ENCODE peak calls at places on chromosome 2, in seven cellular contexts. N is pancreas, E is neural progenitor cell, V is ascending aorta, Y is tibial nerve, Q is tibial artery, K is HCT116. O is an unnamed sample. For H3K4me1, the result is how much of the 10 kb centered on the place peaks cover.

GRCh38 chr2:154240921-154241379 is 369.2 kb downstream of the GALNT13 start:
- DNase-seq in K (no peak), N (peak), E (no peak), Q (no peak), V (no peak), Y (no peak), O (peak)

GRCh38 chr2:178193496-178193822 is 853 bp upstream of the OSBPL6 start:
- DNase-seq in E (no peak), N (no peak), V (no peak), Y (no peak), Q (no peak), K (no peak), O (no peak)

GRCh38 chr2:42086500-42086953 is 38.7 kb downstream of the PKDCC start:
- DNase-seq in Y (no peak), Q (no peak), E (peak), V (no peak), K (peak), N (peak), O (no peak)

GRCh38 chr2:207831569-207832248 is 62.0 kb upstream of the FZD5 start:
- DNase-seq in K (no peak), N (no peak), Y (no peak), Q (no peak), V (no peak), E (no peak), O (no peak)

GRCh38 chr2:155372969-155373368 is 674.5 kb downstream of the KCNJ3 start:
- DNase-seq in V (no peak), N (no peak), K (peak), Q (no peak), E (no peak), Y (no peak), O (no peak)

GRCh38 chr2:232592687-232593407 is 40.6 kb upstream of the EFHD1 start:
- DNase-seq in Q (peak), V (no peak), Y (no peak), E (no peak), N (no peak), K (peak), O (no peak)

GRCh38 chr2:113887393-113887792 is 2.5 kb upstream of the ACTR3 start:
- DNase-seq in K (no peak), Y (no peak), V (no peak), N (no peak), Q (no peak), E (no peak), O (no peak)

GRCh38 chr2:182921234-182921633 is 54.8 kb upstream of the FRZB start:
- DNase-seq in V (no peak), Y (no peak), Q (no peak), N (no peak), K (no peak), E (no peak), O (no peak)

GRCh38 chr2:50398101-50398500 is 633.8 kb downstream of the NRXN1 start:
- DNase-seq in K (no peak), V (no peak), Y (no peak), Q (no peak), E (no peak), N (no peak), O (no peak)

GRCh38 chr2:60097298-60097697 is 456.2 kb downstream of the BCL11A start:
- DNase-seq in V (no peak), Y (no peak), K (no peak), N (no peak), E (no peak), Q (no peak), O (no peak)

GRCh38 chr2:47032773-47033101 is 117.1 kb upstream of the MCFD2 start:
- DNase-seq in K (no peak), N (no peak), E (no peak), Q (no peak), Y (no peak), V (no peak), O (no peak)

GRCh38 chr2:218986148-218986761 is 1.3 kb upstream of the FEV start:
- DNase-seq in Y (no peak), K (no peak), E (no peak), Q (no peak), N (no peak), V (no peak), O (no peak)

GRCh38 chr2:122804494-122804893 is 1049.0 kb downstream of the TSN start:
- DNase-seq in K (no peak), E (no peak), V (no peak), N (no peak), Q (no peak), Y (no peak), O (no peak)

GRCh38 chr2:29228947-29229346 is 113.7 kb downstream of the CLIP4 start:
- DNase-seq in K (no peak), Y (no peak), E (no peak), V (no peak), N (no peak), Q (no peak), O (no peak)

GRCh38 chr2:68741805-68742306 is 7.2 kb downstream of the ARHGAP25 start:
- DNase-seq in N (no peak), Y (no peak), Q (no peak), V (no peak), K (no peak), E (no peak), O (no peak)

GRCh38 chr2:130972410-130972809 is 120.8 kb downstream of the FAM168B start:
- DNase-seq in Q (no peak), Y (no peak), K (peak), E (no peak), N (no peak), V (no peak), O (no peak)

GRCh38 chr2:3670376-3670775 is 12.4 kb downstream of the ALLC start:
- DNase-seq in V (no peak), Q (no peak), Y (no peak), N (no peak), K (no peak), E (no peak), O (peak)

GRCh38 chr2:173094731-173095130 is 19.1 kb downstream of the MAP3K20 start:
- DNase-seq in E (no peak), Y (no peak), Q (no peak), K (no peak), V (no peak), N (no peak), O (no peak)

GRCh38 chr2:173090291-173090877 is 14.7 kb downstream of the MAP3K20 start:
- DNase-seq in K (no peak), N (no peak), Q (no peak), Y (no peak), E (peak), V (no peak), O (peak)

GRCh38 chr2:173087793-173088493 is 12.3 kb downstream of the MAP3K20 start:
- DNase-seq in Y (no peak), K (no peak), E (no peak), N (no peak), V (no peak), Q (no peak), O (no peak)

GRCh38 chr2:173092844-173093402 is 17.3 kb downstream of the MAP3K20 start:
- DNase-seq in K (no peak), E (no peak), V (no peak), N (no peak), Q (no peak), Y (no peak), O (no peak)

DNA sequence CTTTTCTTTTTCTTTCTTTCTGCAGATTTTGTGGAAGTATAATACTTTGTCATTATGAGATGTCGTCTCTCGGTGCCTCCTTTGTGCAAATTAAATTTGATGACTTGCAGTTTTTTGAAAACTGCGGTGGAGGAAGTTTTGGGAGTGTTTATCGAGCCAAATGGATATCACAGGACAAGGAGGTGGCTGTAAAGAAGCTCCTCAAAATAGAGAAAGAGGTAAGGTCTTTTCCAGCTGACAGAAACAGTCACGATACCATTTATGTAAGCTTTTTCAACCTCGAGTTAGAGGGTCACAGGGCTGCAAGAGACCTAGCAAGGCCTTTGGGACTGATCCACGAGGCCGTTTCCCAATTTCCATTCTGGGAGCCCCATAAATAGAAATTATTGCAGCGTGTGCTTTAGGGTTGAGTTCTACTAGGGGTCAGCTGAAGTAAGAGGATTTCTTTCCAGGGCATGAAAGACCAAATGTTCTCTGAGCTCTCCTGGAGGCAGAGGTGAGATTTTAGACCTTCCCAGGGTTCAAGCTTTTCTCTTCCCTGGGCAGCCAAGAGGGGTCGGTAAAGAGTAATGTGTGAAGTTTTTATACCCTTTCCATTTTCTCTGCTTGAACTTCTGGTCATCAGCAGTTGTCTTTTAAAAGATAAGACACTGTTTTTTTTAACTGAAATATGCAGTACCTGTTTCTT is 15.5 kb downstream of the MAP3K20 start:
- DNase-seq in E (no peak), K (no peak), V (no peak), N (no peak), Q (peak), Y (no peak), O (no peak)
- H3K4me3 ChIP-seq in E (no peak), K (no peak), V (peak), N (no peak), Q (peak), Y (no peak), O (no peak)

GRCh38 chr2:24515841-24516240 is 24.8 kb downstream of the NCOA1 start:
- DNase-seq in K (no peak), N (no peak), E (peak), Y (no peak), V (no peak), Q (no peak), O (no peak)
- H3K4me1 ChIP-seq in K (under half), N (under half), E (under half), Y (under half), V (under half), Q (under half), O (under half)

DNA sequence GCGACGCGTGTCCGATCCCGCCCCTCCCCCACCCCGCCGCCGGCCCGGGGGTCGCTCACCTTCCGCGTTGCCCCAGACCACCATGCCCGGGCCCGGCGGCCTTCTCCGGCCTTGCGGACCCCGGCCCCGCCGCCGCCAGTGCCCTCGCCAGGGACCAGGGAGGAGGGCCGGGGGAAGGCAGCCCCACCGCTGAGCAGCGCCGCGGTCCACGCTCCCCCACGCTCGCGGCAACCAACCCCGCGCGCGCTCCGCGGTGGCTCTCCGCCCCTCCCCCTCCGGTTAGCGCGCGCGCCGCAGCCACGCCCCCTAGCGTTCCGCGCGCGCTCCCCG is at the start of gene REV1:
- DNase-seq in N (no peak), E (no peak), V (no peak), Q (no peak), Y (no peak), K (no peak), O (no peak)
- H3K4me3 ChIP-seq in N (peak), E (peak), V (peak), Q (peak), Y (peak), K (peak), O (peak)

GRCh38 chr2:119760237-119760807 is 600 bp downstream of the PTPN4 start:
- DNase-seq in V (no peak), N (peak), E (no peak), Q (no peak), K (no peak), Y (no peak), O (no peak)
- H3K4me1 ChIP-seq in V (under half), N (under half), E (under half), Q (under half), K (under half), Y (under half), O (under half)

GRCh38 chr2:175169191-175169590 is 1.2 kb upstream of the ATF2 start:
- DNase-seq in N (no peak), K (no peak), V (no peak), E (no peak), Y (no peak), Q (no peak), O (no peak)
- H3K4me3 ChIP-seq in N (no peak), K (peak), V (no peak), E (peak), Y (no peak), Q (no peak), O (peak)

DNA sequence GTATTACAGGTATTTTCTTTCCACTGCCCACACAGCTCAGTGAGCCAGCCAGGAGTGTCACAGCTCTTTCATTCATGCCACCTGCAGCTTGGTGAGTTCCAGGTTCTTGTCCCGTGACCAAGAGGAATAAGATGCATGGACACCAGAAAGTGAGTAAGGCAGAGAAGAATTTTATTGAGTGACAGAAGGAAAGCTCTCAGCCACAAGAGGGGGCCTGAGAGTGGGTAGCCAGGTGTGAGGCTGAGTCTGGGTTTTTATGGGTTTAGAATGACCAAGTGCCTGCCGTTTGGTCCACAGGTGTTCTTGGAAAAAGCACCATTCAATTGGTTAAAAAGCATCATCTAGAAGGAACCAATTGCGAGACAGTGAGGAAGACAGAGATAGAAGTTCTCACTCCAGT is 1097.1 kb upstream of the SLC39A10 start:
- DNase-seq in N (no peak), E (peak), Y (no peak), V (no peak), K (no peak), Q (no peak), O (no peak)
- H3K4me1 ChIP-seq in N (under half), E (under half), Y (under half), V (under half), K (under half), Q (under half), O (under half)